ENCODE peak calls at places on chromosomes 3 and 15, in four cellular contexts. Q is H1, D is K562, L is HepG2. W is an unnamed sample.

GRCh38 chr15:71752604-71753289 is 57.6 kb upstream of the NR2E3 start:
- DNase-seq in Q (no peak), D (no peak), L (peak; percentile 44), W (peak; percentile 93)

GRCh38 chr3:53411371-53411770 is 64.0 kb upstream of the DCP1A start:
- DNase-seq in Q (no peak), D (no peak), L (no peak), W (no peak)

GRCh38 chr15:71010997-71011396 is 104.3 kb upstream of the THSD4 start:
- DNase-seq in Q (no peak), D (no peak), L (no peak), W (no peak)

GRCh38 chr3:53773586-53774368 is 72.4 kb downstream of the CHDH start:
- DNase-seq in Q (no peak), D (no peak), L (no peak), W (no peak)

GRCh38 chr15:67067161-67067853 is 1.9 kb downstream of the SMAD3 start:
- DNase-seq in Q (no peak), D (no peak), L (no peak), W (no peak)

GRCh38 chr3:11541321-11542303 is 102.1 kb downstream of the VGLL4 start:
- DNase-seq in Q (no peak), D (no peak), L (no peak), W (no peak)

GRCh38 chr3:113668015-113668414 is 28.4 kb downstream of the USF3 start:
- DNase-seq in Q (no peak), D (no peak), L (no peak), W (no peak)

GRCh38 chr15:67481680-67482079 is 39.3 kb upstream of the C15orf61 start:
- DNase-seq in Q (no peak), D (no peak), L (no peak), W (no peak)

GRCh38 chr15:85403745-85404144 is 23.3 kb downstream of the AKAP13 start:
- DNase-seq in Q (no peak), D (no peak), L (no peak), W (no peak)
- TF ChIP-seq MAFK in Q (no peak), D (no peak), L (no peak), W (no peak)

GRCh38 chr3:27160779-27161287 is 208.3 kb downstream of the NEK10 start:
- DNase-seq in Q (no peak), D (no peak), L (peak; percentile 23), W (no peak)

GRCh38 chr3:27166888-27167287 is 202.3 kb downstream of the NEK10 start:
- DNase-seq in Q (no peak), D (no peak), L (no peak), W (peak; percentile 3)

GRCh38 chr3:27160146-27160545 is 209.0 kb downstream of the NEK10 start:
- DNase-seq in Q (no peak), D (no peak), L (no peak), W (no peak)

GRCh38 chr3:27171113-27171512 is 198.1 kb downstream of the NEK10 start:
- DNase-seq in Q (no peak), D (no peak), L (no peak), W (no peak)

DNA sequence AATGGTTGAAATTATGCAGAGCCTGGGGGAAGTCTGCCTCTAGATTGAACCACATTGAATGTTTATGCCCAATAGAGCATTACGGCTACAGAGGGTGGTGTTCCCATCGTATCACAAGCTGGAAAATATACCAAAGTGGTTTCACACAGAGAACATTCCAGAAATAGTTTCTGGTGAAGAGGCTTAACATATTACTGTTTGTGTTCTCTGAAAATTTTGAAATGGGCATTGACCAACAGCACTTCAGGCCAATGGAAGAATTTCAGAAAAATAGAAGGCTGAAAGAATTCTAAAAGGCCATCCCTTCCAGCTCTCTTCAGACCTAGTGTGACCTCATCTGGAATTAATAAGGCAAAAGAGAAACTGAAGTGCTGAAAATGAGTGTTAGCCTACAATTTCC is 203.8 kb downstream of the NEK10 start:
- DNase-seq in Q (no peak), D (no peak), L (no peak), W (no peak)
- TF ChIP-seq HDAC2 in Q (no peak), D (no peak), L (no peak), W (no peak)

DNA sequence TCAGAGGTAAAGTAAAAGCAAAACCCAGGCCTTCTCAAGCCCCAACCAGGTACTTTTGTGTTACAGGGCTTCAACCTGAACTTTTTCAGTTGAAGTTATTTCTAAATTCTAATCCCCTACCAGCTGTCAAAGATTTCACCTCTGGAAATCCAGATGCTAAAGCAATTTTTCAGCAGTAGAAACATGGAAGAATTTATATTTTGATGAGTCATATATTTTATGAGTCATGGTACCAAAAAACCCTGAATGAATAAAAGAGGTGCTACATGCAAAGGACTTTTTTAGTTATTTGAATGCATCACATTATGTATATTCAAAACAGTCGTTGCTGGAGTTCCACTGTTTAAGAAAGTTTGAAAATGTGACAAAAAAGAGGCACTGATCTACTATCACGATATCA is 96.0 kb upstream of the ZNF385D start:
- DNase-seq in Q (no peak), D (no peak), L (no peak), W (no peak)
- TF ChIP-seq MAFK in Q (no peak), D (no peak), L (peak; percentile 5), W (peak; percentile 45)

DNA sequence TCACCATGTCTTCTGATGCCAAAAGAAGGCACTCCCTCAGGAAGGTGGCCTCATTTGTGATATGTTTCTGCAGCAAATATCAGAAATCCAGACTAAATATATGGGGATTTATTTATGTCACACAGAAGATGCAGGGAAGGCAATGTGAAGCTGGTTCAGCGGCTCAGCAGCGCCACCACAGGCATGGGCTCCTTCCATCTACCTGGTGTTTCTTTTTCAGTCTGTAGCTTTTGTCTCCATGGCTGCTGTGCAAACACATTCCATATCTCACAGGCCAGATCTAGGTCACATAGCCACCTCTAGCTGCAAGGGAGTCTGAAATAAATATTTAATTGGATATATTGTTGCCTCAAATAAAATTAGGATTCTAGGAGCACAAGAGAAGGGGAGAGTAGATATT is 502.1 kb upstream of the IL12A start:
- DNase-seq in Q (peak; percentile 17), D (no peak), L (peak; percentile 2), W (peak; percentile 2)
- TF ChIP-seq HDAC2 in Q (no peak), D (no peak), L (no peak), W (no peak)

GRCh38 chr15:40343512-40343911 is 2.8 kb upstream of the CCDC9B start:
- DNase-seq in Q (no peak), D (no peak), L (peak; percentile 52), W (no peak)
- TF ChIP-seq MAFK in Q (no peak), D (no peak), L (no peak), W (no peak)

GRCh38 chr3:7874116-7874515 is 627.5 kb upstream of the LMCD1 start:
- DNase-seq in Q (no peak), D (no peak), L (no peak), W (no peak)
- TF ChIP-seq HDAC2 in Q (no peak), D (no peak), L (no peak), W (no peak)

GRCh38 chr15:50786871-50787270 is 21.4 kb upstream of the SPPL2A start:
- DNase-seq in Q (no peak), D (no peak), L (no peak), W (no peak)

GRCh38 chr15:50791537-50791885 is 26.0 kb upstream of the SPPL2A start:
- DNase-seq in Q (no peak), D (no peak), L (no peak), W (no peak)

GRCh38 chr15:50786468-50786867 is 21.0 kb upstream of the SPPL2A start:
- DNase-seq in Q (no peak), D (no peak), L (no peak), W (no peak)

GRCh38 chr15:50794102-50794501 is 28.6 kb upstream of the SPPL2A start:
- DNase-seq in Q (no peak), D (no peak), L (no peak), W (no peak)

DNA sequence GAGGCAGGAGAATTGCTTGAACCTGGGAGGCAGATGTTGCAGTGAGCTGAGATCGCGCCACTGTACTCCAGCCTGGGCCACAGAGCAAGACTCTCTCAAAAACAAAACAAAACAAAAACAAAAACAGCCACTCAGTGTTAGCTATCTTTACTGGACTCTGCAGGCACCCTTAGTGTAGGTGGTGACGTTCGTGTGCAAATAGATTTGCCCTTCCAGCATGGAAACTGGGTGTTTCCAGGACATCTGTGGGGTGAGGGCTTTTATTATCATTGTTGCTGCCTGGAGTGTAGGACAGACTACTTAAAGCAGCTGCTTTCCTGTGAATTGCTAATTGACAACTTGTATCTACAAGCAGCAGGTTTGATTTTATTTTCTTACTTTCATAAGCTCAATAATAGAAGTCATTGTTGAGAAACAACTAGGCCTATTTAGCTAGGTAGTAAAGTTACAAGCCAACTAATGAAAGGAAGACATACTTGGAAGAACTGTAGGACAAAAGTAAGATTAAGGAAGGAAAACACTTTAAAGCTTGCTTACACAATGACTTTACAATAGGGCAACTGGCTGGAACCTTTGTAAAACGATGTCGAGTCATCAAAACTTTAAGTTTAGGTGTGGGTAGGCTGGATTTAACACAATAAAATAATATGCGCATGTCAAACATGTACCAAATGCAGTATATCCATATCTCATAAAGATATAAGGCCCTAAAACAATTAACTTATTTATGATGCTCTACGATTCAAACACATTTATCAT is 25.5 kb upstream of the SPPL2A start:
- DNase-seq in Q (no peak), D (no peak), L (no peak), W (no peak)
- TF ChIP-seq MAFK in Q (no peak), D (no peak), L (no peak), W (peak; percentile 17)

DNA sequence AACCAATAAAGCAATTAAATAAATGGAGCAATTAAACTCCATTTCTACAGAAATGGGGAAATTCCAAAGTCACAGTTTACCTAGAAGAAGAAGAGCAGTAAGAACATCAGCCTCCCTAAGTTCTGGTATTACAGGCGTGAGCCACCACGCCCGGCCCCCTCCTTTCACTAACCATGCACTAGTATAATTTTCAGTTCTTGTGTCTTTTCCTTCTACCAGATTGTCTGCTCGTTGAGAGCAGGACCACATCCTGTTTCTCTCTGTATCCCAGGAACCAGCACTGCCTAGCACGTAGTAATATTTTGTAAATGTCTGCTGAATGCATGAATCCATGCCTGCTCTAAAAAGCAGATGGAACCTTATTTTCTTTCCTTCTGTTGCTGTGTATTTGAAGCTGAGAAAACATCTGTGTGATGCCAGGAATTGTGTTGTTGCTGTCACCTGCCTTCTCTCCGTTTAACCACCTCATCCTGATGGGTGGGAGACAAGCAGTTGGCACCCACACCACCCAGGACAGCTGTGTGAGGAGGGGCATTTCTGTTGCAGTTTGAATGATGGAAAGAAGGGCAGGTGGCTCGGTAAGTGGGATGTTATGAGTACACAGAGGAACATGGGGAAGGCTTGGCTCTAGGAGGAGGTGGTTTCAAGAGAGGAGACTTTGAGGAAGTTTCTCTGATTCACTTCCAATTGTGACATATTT is 30.0 kb downstream of the PXYLP1 start:
- DNase-seq in Q (no peak), D (no peak), L (no peak), W (no peak)
- TF ChIP-seq HDAC2 in Q (no peak), D (no peak), L (no peak), W (no peak)

DNA sequence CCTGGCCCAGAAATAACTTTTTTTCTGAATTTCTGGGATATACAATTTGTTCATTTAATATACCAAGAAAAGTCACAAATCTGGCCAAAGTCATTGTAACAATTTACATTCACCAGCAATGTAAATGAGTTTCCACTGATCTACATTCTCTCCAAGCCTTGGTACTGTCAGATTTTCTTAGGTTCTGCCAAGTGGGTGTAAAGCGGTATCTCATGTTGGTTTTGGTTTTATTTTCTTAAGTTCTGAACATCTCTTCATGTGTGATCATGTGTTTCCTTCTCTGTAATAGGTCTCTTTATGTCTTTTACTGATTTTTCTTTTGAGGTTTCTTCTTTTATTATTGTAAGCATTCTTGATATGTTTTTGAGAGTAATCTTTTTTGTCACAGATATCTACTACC is 235.6 kb upstream of the COL8A1 start:
- DNase-seq in Q (no peak), D (no peak), L (no peak), W (no peak)
- TF ChIP-seq MAFK in Q (no peak), D (no peak), L (no peak), W (no peak)